ENCODE peak calls at places on chromosomes 2 and 18, in five cellular contexts. One of them, this sample, is unnamed.

GRCh38 chr2:1731963-1732768 is 12.1 kb downstream of the PXDN start:
- DNase-seq in stomach: peak; percentile 22
- DNase-seq in BE2C: peak; percentile 58
- DNase-seq in gastrocnemius medialis: peak; percentile 49
- DNase-seq in heart left ventricle: peak; percentile 16
- DNase-seq in this sample: peak; percentile 50

GRCh38 chr2:71730785-71731383 is 277.5 kb downstream of the DYSF start:
- DNase-seq in gastrocnemius medialis: no peak
- DNase-seq in stomach: no peak
- DNase-seq in BE2C: no peak
- DNase-seq in heart left ventricle: no peak
- DNase-seq in this sample: no peak

GRCh38 chr2:122422384-122422991 is 667.0 kb downstream of the TSN start:
- DNase-seq in BE2C: no peak
- DNase-seq in stomach: no peak
- DNase-seq in heart left ventricle: no peak
- DNase-seq in gastrocnemius medialis: no peak
- DNase-seq in this sample: no peak

GRCh38 chr2:118693287-118693822 is 154.1 kb downstream of the EN1 start:
- DNase-seq in BE2C: no peak
- DNase-seq in gastrocnemius medialis: no peak
- DNase-seq in stomach: no peak
- DNase-seq in heart left ventricle: no peak
- DNase-seq in this sample: no peak

GRCh38 chr2:240432820-240433801 is 2.4 kb upstream of the GPC1 start:
- DNase-seq in stomach: peak; percentile 22
- DNase-seq in gastrocnemius medialis: peak; percentile 12
- DNase-seq in heart left ventricle: no peak
- DNase-seq in BE2C: no peak
- DNase-seq in this sample: peak; percentile 48

GRCh38 chr18:46917808-46918600 is 602 bp downstream of the KATNAL2 start:
- DNase-seq in heart left ventricle: peak; percentile 28
- DNase-seq in BE2C: peak; percentile 2
- DNase-seq in stomach: no peak
- DNase-seq in gastrocnemius medialis: peak; percentile 73
- DNase-seq in this sample: peak; percentile 66

GRCh38 chr2:152421521-152422367 is 86.8 kb downstream of the FMNL2 start:
- DNase-seq in gastrocnemius medialis: peak; percentile 53
- DNase-seq in heart left ventricle: peak; percentile 33
- DNase-seq in BE2C: peak; percentile 23
- DNase-seq in stomach: peak; percentile 42
- DNase-seq in this sample: no peak

GRCh38 chr2:27212626-27213471 is 781 bp upstream of the SLC5A6 start:
- DNase-seq in gastrocnemius medialis: no peak
- DNase-seq in stomach: no peak
- DNase-seq in heart left ventricle: no peak
- DNase-seq in BE2C: no peak
- DNase-seq in this sample: no peak

GRCh38 chr18:864872-865273 is 39.8 kb upstream of the ADCYAP1 start:
- DNase-seq in gastrocnemius medialis: peak; percentile 27
- DNase-seq in BE2C: peak; percentile 69
- DNase-seq in heart left ventricle: peak; percentile 49
- DNase-seq in stomach: peak; percentile 71
- DNase-seq in this sample: peak; percentile 66

GRCh38 chr2:215052404-215052803 is 86.0 kb downstream of the ABCA12 start:
- DNase-seq in heart left ventricle: no peak
- DNase-seq in stomach: no peak
- DNase-seq in BE2C: no peak
- DNase-seq in gastrocnemius medialis: no peak
- DNase-seq in this sample: no peak

GRCh38 chr2:108403494-108403893 is 25.7 kb downstream of the SULT1C4 start:
- DNase-seq in heart left ventricle: no peak
- DNase-seq in gastrocnemius medialis: no peak
- DNase-seq in BE2C: peak; percentile 46
- DNase-seq in stomach: no peak
- DNase-seq in this sample: no peak

GRCh38 chr2:200377774-200378336 is 71.4 kb downstream of the SPATS2L start:
- DNase-seq in stomach: peak; percentile 57
- DNase-seq in BE2C: no peak
- DNase-seq in gastrocnemius medialis: no peak
- DNase-seq in heart left ventricle: no peak
- DNase-seq in this sample: no peak

GRCh38 chr2:225337183-225337582 is 62.3 kb upstream of the NYAP2 start:
- DNase-seq in stomach: no peak
- DNase-seq in gastrocnemius medialis: no peak
- DNase-seq in heart left ventricle: no peak
- DNase-seq in BE2C: no peak
- DNase-seq in this sample: no peak

GRCh38 chr2:98454073-98454472 is 9.4 kb downstream of the INPP4A start:
- DNase-seq in heart left ventricle: no peak
- DNase-seq in gastrocnemius medialis: no peak
- DNase-seq in BE2C: no peak
- DNase-seq in stomach: no peak
- DNase-seq in this sample: no peak

GRCh38 chr2:10035633-10036032 is 7.7 kb upstream of the KLF11 start:
- DNase-seq in stomach: no peak
- DNase-seq in gastrocnemius medialis: no peak
- DNase-seq in heart left ventricle: no peak
- DNase-seq in BE2C: no peak
- DNase-seq in this sample: peak; percentile 57

GRCh38 chr2:10038716-10039115 is 4.6 kb upstream of the KLF11 start:
- DNase-seq in BE2C: no peak
- DNase-seq in stomach: no peak
- DNase-seq in heart left ventricle: no peak
- DNase-seq in gastrocnemius medialis: no peak
- DNase-seq in this sample: peak; percentile 7

GRCh38 chr2:10036095-10036879 is 7.1 kb upstream of the KLF11 start:
- DNase-seq in gastrocnemius medialis: peak; percentile 92
- DNase-seq in heart left ventricle: peak; percentile 77
- DNase-seq in stomach: peak; percentile 91
- DNase-seq in BE2C: no peak
- DNase-seq in this sample: peak; percentile 77

GRCh38 chr2:10039658-10040410 is 3.5 kb upstream of the KLF11 start:
- DNase-seq in gastrocnemius medialis: peak; percentile 73
- DNase-seq in heart left ventricle: no peak
- DNase-seq in stomach: peak; percentile 82
- DNase-seq in BE2C: peak; percentile 68
- DNase-seq in this sample: peak; percentile 81

DNA sequence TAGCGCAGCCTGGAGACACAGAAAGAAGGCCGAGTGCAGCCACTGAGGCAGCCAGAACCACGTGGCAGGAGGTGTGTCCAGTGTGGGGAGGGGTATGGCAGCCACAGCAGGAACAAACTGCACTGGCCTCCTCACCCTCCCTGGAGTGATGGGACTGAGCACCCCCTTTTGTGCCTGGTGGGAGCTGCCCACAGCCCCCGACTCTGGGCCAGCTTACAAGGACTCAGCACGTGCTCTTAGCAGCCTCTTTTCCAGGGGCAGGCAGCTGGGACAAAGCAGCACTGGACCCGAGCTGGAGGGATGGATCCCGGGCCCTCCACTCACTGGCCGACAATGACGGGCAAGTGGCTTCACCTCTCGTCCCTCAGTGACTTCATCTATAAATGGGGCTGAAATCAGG is 5.2 kb upstream of the KLF11 start:
- DNase-seq in heart left ventricle: no peak
- DNase-seq in gastrocnemius medialis: no peak
- DNase-seq in stomach: no peak
- DNase-seq in BE2C: no peak
- DNase-seq in this sample: no peak
- H3K4me1 ChIP-seq in heart left ventricle: peaks cover 55% of the 10 kb centered on the region
- H3K4me1 ChIP-seq in gastrocnemius medialis: peaks cover 65% of the 10 kb centered on the region
- H3K4me1 ChIP-seq in stomach: peaks cover 73% of the 10 kb centered on the region
- H3K4me1 ChIP-seq in BE2C: no peaks in the 10 kb centered on the region
- H3K4me1 ChIP-seq in this sample: peaks cover 22% of the 10 kb centered on the region

DNA sequence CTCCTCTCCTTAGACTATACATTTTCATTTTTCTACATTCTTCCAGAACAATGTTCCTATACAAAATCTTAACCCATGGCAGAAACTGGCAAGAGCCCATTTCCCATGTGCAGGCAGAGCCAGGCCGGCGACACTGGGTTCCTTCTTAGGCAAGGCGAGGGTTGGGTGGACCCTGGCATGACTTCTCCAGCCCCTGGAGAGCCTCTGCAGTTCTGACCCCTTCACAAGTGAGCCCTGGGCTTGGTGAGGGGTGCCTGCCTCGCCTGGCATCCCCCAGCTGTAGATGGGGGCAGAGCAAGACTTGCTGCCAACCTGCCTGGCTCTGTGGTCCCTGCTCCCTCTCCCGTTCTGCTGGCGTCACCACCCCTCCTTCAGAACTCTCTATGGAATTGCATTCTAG is 5.0 kb downstream of the GYPC start:
- DNase-seq in stomach: no peak
- DNase-seq in BE2C: no peak
- DNase-seq in heart left ventricle: no peak
- DNase-seq in gastrocnemius medialis: no peak
- DNase-seq in this sample: no peak
- H3K4me1 ChIP-seq in stomach: peaks cover 87% of the 10 kb centered on the region
- H3K4me1 ChIP-seq in BE2C: no peaks in the 10 kb centered on the region
- H3K4me1 ChIP-seq in heart left ventricle: peaks cover 91% of the 10 kb centered on the region
- H3K4me1 ChIP-seq in gastrocnemius medialis: peaks cover 89% of the 10 kb centered on the region
- H3K4me1 ChIP-seq in this sample: peaks cover 26% of the 10 kb centered on the region

GRCh38 chr18:2390158-2390557 is 181.1 kb downstream of the METTL4 start:
- DNase-seq in BE2C: no peak
- DNase-seq in gastrocnemius medialis: no peak
- DNase-seq in heart left ventricle: no peak
- DNase-seq in stomach: no peak
- DNase-seq in this sample: no peak

GRCh38 chr18:2387588-2387987 is 183.7 kb downstream of the METTL4 start:
- DNase-seq in BE2C: no peak
- DNase-seq in heart left ventricle: no peak
- DNase-seq in gastrocnemius medialis: no peak
- DNase-seq in stomach: no peak
- DNase-seq in this sample: no peak

GRCh38 chr18:2396162-2396505 is 175.2 kb downstream of the METTL4 start:
- DNase-seq in gastrocnemius medialis: no peak
- DNase-seq in stomach: no peak
- DNase-seq in heart left ventricle: no peak
- DNase-seq in BE2C: no peak
- DNase-seq in this sample: no peak

GRCh38 chr18:2395427-2396161 is 175.7 kb downstream of the METTL4 start:
- DNase-seq in gastrocnemius medialis: no peak
- DNase-seq in stomach: no peak
- DNase-seq in BE2C: no peak
- DNase-seq in heart left ventricle: no peak
- DNase-seq in this sample: no peak

GRCh38 chr18:2391470-2391869 is 179.8 kb downstream of the METTL4 start:
- DNase-seq in heart left ventricle: no peak
- DNase-seq in gastrocnemius medialis: no peak
- DNase-seq in stomach: no peak
- DNase-seq in BE2C: no peak
- DNase-seq in this sample: no peak
- H3K4me1 ChIP-seq in heart left ventricle: no peaks in the 10 kb centered on the region
- H3K4me1 ChIP-seq in gastrocnemius medialis: no peaks in the 10 kb centered on the region
- H3K4me1 ChIP-seq in stomach: no peaks in the 10 kb centered on the region
- H3K4me1 ChIP-seq in BE2C: no peaks in the 10 kb centered on the region
- H3K4me1 ChIP-seq in this sample: no peaks in the 10 kb centered on the region

DNA sequence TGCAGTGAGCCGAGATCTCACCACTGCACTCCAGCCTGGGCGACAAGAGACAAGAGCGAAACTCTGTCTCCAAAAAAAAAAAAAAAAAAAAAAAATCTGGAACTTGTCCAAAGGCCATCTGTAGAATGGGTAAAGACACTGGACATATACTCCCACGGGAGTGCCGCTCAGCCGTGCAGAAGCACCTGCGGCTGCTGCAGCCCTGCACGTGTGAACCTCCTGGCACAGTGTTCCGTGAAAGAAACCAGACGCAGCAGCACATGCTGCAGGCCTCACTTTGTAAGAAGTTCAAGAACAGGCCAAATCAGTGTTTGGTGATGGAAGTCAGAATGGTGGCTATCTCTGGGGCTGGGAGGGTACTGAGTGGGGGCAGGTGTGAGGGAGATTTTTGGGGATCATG is 6.4 kb downstream of the CHRND start:
- DNase-seq in gastrocnemius medialis: no peak
- DNase-seq in stomach: no peak
- DNase-seq in BE2C: peak; percentile 80
- DNase-seq in heart left ventricle: peak; percentile 41
- DNase-seq in this sample: peak; percentile 48
- H3K4me1 ChIP-seq in gastrocnemius medialis: peaks cover 22% of the 10 kb centered on the region
- H3K4me1 ChIP-seq in stomach: peaks cover 5% of the 10 kb centered on the region
- H3K4me1 ChIP-seq in BE2C: peaks cover 7% of the 10 kb centered on the region
- H3K4me1 ChIP-seq in heart left ventricle: peaks cover 5% of the 10 kb centered on the region
- H3K4me1 ChIP-seq in this sample: no peaks in the 10 kb centered on the region

DNA sequence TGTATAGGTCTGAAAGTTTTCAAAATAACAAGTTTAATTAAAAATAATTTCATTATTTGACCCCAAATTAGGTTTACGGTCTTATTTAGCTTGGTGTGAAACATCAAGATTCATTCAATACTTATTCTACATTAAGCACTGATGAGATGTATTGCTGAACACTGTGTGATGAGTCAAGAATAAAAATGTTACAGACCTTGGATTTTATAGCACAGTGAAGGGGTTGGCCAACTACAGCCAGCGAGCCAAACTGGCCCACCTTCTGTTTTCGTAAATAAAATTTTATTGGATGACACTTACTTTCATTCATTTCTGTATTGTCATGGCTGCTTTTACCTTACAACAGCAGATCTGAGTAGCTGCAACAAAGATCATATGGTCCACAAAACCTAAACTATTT is 8.3 kb downstream of the PPP4R1 start:
- DNase-seq in heart left ventricle: no peak
- DNase-seq in gastrocnemius medialis: no peak
- DNase-seq in stomach: no peak
- DNase-seq in BE2C: no peak
- DNase-seq in this sample: no peak
- H3K4me1 ChIP-seq in heart left ventricle: peaks cover 24% of the 10 kb centered on the region
- H3K4me1 ChIP-seq in gastrocnemius medialis: no peaks in the 10 kb centered on the region
- H3K4me1 ChIP-seq in stomach: peaks cover 58% of the 10 kb centered on the region
- H3K4me1 ChIP-seq in BE2C: no peaks in the 10 kb centered on the region
- H3K4me1 ChIP-seq in this sample: peaks cover 2% of the 10 kb centered on the region

GRCh38 chr18:35610724-35611123 is 29.2 kb downstream of the GALNT1 start:
- DNase-seq in stomach: no peak
- DNase-seq in BE2C: no peak
- DNase-seq in heart left ventricle: no peak
- DNase-seq in gastrocnemius medialis: no peak
- DNase-seq in this sample: no peak
- H3K4me1 ChIP-seq in stomach: peaks cover 50% of the 10 kb centered on the region
- H3K4me1 ChIP-seq in BE2C: no peaks in the 10 kb centered on the region
- H3K4me1 ChIP-seq in heart left ventricle: peaks cover 27% of the 10 kb centered on the region
- H3K4me1 ChIP-seq in gastrocnemius medialis: peaks cover 60% of the 10 kb centered on the region
- H3K4me1 ChIP-seq in this sample: peaks cover 6% of the 10 kb centered on the region

GRCh38 chr2:239303711-239304532 is 96.9 kb downstream of the HDAC4 start:
- DNase-seq in stomach: peak; percentile 31
- DNase-seq in BE2C: peak; percentile 9
- DNase-seq in gastrocnemius medialis: peak; percentile 60
- DNase-seq in heart left ventricle: no peak
- DNase-seq in this sample: no peak

GRCh38 chr2:239302083-239302807 is 98.6 kb downstream of the HDAC4 start:
- DNase-seq in heart left ventricle: no peak
- DNase-seq in stomach: peak; percentile 23
- DNase-seq in BE2C: no peak
- DNase-seq in gastrocnemius medialis: peak; percentile 95
- DNase-seq in this sample: no peak

GRCh38 chr2:239300871-239301742 is 99.7 kb downstream of the HDAC4 start:
- DNase-seq in BE2C: peak; percentile 5
- DNase-seq in heart left ventricle: no peak
- DNase-seq in gastrocnemius medialis: peak; percentile 21
- DNase-seq in stomach: peak; percentile 21
- DNase-seq in this sample: peak; percentile 40

GRCh38 chr2:239304533-239305221 is 96.1 kb downstream of the HDAC4 start:
- DNase-seq in stomach: peak; percentile 23
- DNase-seq in gastrocnemius medialis: peak; percentile 35
- DNase-seq in BE2C: peak; percentile 8
- DNase-seq in heart left ventricle: no peak
- DNase-seq in this sample: no peak

GRCh38 chr2:239302808-239303557 is 97.8 kb downstream of the HDAC4 start:
- DNase-seq in gastrocnemius medialis: peak; percentile 50
- DNase-seq in stomach: peak; percentile 22
- DNase-seq in BE2C: peak; percentile 25
- DNase-seq in heart left ventricle: no peak
- DNase-seq in this sample: no peak
- H3K4me1 ChIP-seq in gastrocnemius medialis: peaks cover 81% of the 10 kb centered on the region
- H3K4me1 ChIP-seq in stomach: peaks cover 93% of the 10 kb centered on the region
- H3K4me1 ChIP-seq in BE2C: peaks cover 19% of the 10 kb centered on the region
- H3K4me1 ChIP-seq in heart left ventricle: peaks cover 70% of the 10 kb centered on the region
- H3K4me1 ChIP-seq in this sample: peaks cover 6% of the 10 kb centered on the region

This sample was measured in right cardiac atrium.